ENCODE peak calls at places on chromosomes 3 and 15, in five cellular contexts. J is SHP77, C is activated T-helper 1 cell treated with Interleukin-2 at 50 U/mL for 16 hours, R is GM04503, H is HEK293T. B is an unnamed sample.

GRCh38 chr15:74453925-74454763 is 6.8 kb downstream of the UBL7 start:
- DNase-seq in J (no peak), C (no peak), R (no peak), H (no peak), B (no peak)

GRCh38 chr3:12192173-12192572 is 33.5 kb upstream of the TIMP4 start:
- DNase-seq in J (no peak), C (no peak), R (no peak), H (no peak), B (no peak)

GRCh38 chr15:48061588-48061987 is 59.2 kb upstream of the SLC24A5 start:
- DNase-seq in J (no peak), C (no peak), R (no peak), H (no peak), B (no peak)

GRCh38 chr3:115989927-115990326 is 366.6 kb downstream of the GAP43 start:
- DNase-seq in J (no peak), C (no peak), R (peak), H (no peak), B (no peak)

GRCh38 chr3:194756460-194757355 is 71.0 kb downstream of the FAM43A start:
- DNase-seq in J (peak), C (no peak), R (no peak), H (no peak), B (no peak)

GRCh38 chr15:40136470-40136869 is 24.4 kb upstream of the BUB1B start:
- DNase-seq in J (no peak), C (no peak), R (no peak), H (no peak), B (no peak)

GRCh38 chr15:92306662-92307061 is 87.0 kb upstream of the ST8SIA2 start:
- DNase-seq in J (no peak), C (no peak), R (no peak), H (peak), B (no peak)

GRCh38 chr15:66784174-66784573 is 82.1 kb downstream of the SMAD6 start:
- DNase-seq in J (no peak), C (no peak), R (no peak), H (no peak), B (no peak)

GRCh38 chr15:52796228-52796521 is 6.0 kb upstream of the ONECUT1 start:
- DNase-seq in J (no peak), C (no peak), R (no peak), H (no peak), B (no peak)

GRCh38 chr15:84604804-84605203 is 4.0 kb downstream of the ZSCAN2 start:
- DNase-seq in J (no peak), C (no peak), R (no peak), H (no peak), B (no peak)

GRCh38 chr3:61173685-61174084 is 77.6 kb downstream of the FHIT start:
- DNase-seq in J (no peak), C (no peak), R (no peak), H (no peak), B (no peak)

GRCh38 chr3:170585008-170585936 is 603 bp downstream of the SLC7A14 start:
- DNase-seq in J (peak), C (no peak), R (no peak), H (no peak), B (peak)

GRCh38 chr15:25694238-25694584 is 168.9 kb downstream of the ATP10A start:
- DNase-seq in J (no peak), C (no peak), R (no peak), H (no peak), B (no peak)

GRCh38 chr15:88900309-88900981 is 5.1 kb upstream of the HAPLN3 start:
- DNase-seq in J (no peak), C (no peak), R (no peak), H (no peak), B (no peak)

GRCh38 chr3:147391726-147392082 is 14.6 kb downstream of the ZIC4 start:
- DNase-seq in J (no peak), C (no peak), R (no peak), H (no peak), B (no peak)

GRCh38 chr3:107983247-107983646 is 107.6 kb downstream of the CD47 start:
- DNase-seq in J (no peak), C (no peak), R (no peak), H (no peak), B (no peak)

GRCh38 chr3:76367281-76367680 is 581.9 kb upstream of the ZNF717 start:
- DNase-seq in J (no peak), C (no peak), R (peak), H (no peak), B (no peak)

GRCh38 chr15:45616901-45617323 is 17.9 kb upstream of the SQOR start:
- DNase-seq in J (no peak), C (no peak), R (no peak), H (no peak), B (no peak)

GRCh38 chr3:186280737-186281136 is 81.3 kb downstream of the DGKG start:
- DNase-seq in J (no peak), C (no peak), R (no peak), H (no peak), B (no peak)

GRCh38 chr3:172102123-172102882 is 62.9 kb downstream of the FNDC3B start:
- DNase-seq in J (peak), C (no peak), R (no peak), H (no peak), B (no peak)

GRCh38 chr3:99627062-99627826 is 11.2 kb upstream of the COL8A1 start:
- DNase-seq in J (no peak), C (no peak), R (no peak), H (no peak), B (no peak)

GRCh38 chr3:58082047-58082446 is 73.8 kb downstream of the FLNB start:
- DNase-seq in J (no peak), C (no peak), R (no peak), H (no peak), B (no peak)

GRCh38 chr3:21290557-21290956 is 460.5 kb downstream of the ZNF385D start:
- DNase-seq in J (no peak), C (no peak), R (no peak), H (no peak), B (no peak)

GRCh38 chr3:197367081-197367780 is 68.8 kb upstream of the DLG1 start:
- DNase-seq in J (peak), C (no peak), R (peak), H (no peak), B (no peak)

GRCh38 chr3:146414010-146414409 is 55.4 kb downstream of the PLSCR2 start:
- DNase-seq in J (no peak), C (no peak), R (no peak), H (no peak), B (no peak)

GRCh38 chr3:49903451-49904424 is at the start of gene MST1R:
- DNase-seq in J (peak), C (peak), R (no peak), H (peak), B (peak)

GRCh38 chr15:78811825-78812183 is 540 bp upstream of the ADAMTS7 start:
- DNase-seq in J (no peak), C (no peak), R (no peak), H (no peak), B (no peak)

GRCh38 chr3:183892610-183893214 is 8.0 kb upstream of the PARL start:
- DNase-seq in J (peak), C (no peak), R (no peak), H (no peak), B (no peak)